ENCODE peak calls at places on chromosomes 1 and 21, in nine cellular contexts. One of them, this sample, is unnamed.

GRCh38 chr1:116878804-116879477 is 30.8 kb upstream of the PTGFRN start:
- DNase-seq in HCT116: peak
- DNase-seq in IMR-90: peak
- DNase-seq in breast epithelium: peak
- DNase-seq in body of pancreas: no peak
- DNase-seq in esophagus muscularis mucosa: no peak
- DNase-seq in uterus: peak
- DNase-seq in heart left ventricle: peak
- DNase-seq in NB4: peak
- DNase-seq in this sample: peak

GRCh38 chr1:153985341-153985912 is 712 bp downstream of the RAB13 start:
- DNase-seq in uterus: peak
- DNase-seq in breast epithelium: no peak
- DNase-seq in IMR-90: peak
- DNase-seq in esophagus muscularis mucosa: no peak
- DNase-seq in body of pancreas: peak
- DNase-seq in heart left ventricle: no peak
- DNase-seq in NB4: peak
- DNase-seq in HCT116: no peak
- DNase-seq in this sample: no peak

GRCh38 chr1:186535388-186536133 is 74.6 kb upstream of the PDC start:
- DNase-seq in body of pancreas: no peak
- DNase-seq in IMR-90: peak
- DNase-seq in uterus: no peak
- DNase-seq in esophagus muscularis mucosa: no peak
- DNase-seq in NB4: no peak
- DNase-seq in heart left ventricle: no peak
- DNase-seq in breast epithelium: no peak
- DNase-seq in HCT116: no peak
- DNase-seq in this sample: no peak

GRCh38 chr1:233299450-233299849 is 3.9 kb upstream of the PCNX2 start:
- DNase-seq in uterus: no peak
- DNase-seq in heart left ventricle: no peak
- DNase-seq in breast epithelium: no peak
- DNase-seq in body of pancreas: no peak
- DNase-seq in HCT116: no peak
- DNase-seq in IMR-90: no peak
- DNase-seq in esophagus muscularis mucosa: no peak
- DNase-seq in NB4: no peak
- DNase-seq in this sample: no peak

GRCh38 chr21:35400233-35400939 is 351.3 kb upstream of the RUNX1 start:
- DNase-seq in heart left ventricle: no peak
- DNase-seq in uterus: no peak
- DNase-seq in esophagus muscularis mucosa: no peak
- DNase-seq in breast epithelium: peak
- DNase-seq in IMR-90: peak
- DNase-seq in body of pancreas: peak
- DNase-seq in NB4: peak
- DNase-seq in HCT116: peak
- DNase-seq in this sample: peak

GRCh38 chr1:8217011-8217711 is 100.8 kb upstream of the SLC45A1 start:
- DNase-seq in HCT116: no peak
- DNase-seq in breast epithelium: no peak
- DNase-seq in heart left ventricle: peak
- DNase-seq in NB4: no peak
- DNase-seq in body of pancreas: peak
- DNase-seq in esophagus muscularis mucosa: no peak
- DNase-seq in uterus: peak
- DNase-seq in IMR-90: no peak
- DNase-seq in this sample: no peak

GRCh38 chr1:225426395-225427248 is 1.2 kb downstream of the LBR start:
- DNase-seq in heart left ventricle: peak
- DNase-seq in esophagus muscularis mucosa: no peak
- DNase-seq in breast epithelium: no peak
- DNase-seq in uterus: no peak
- DNase-seq in IMR-90: peak
- DNase-seq in HCT116: no peak
- DNase-seq in body of pancreas: no peak
- DNase-seq in NB4: peak
- DNase-seq in this sample: no peak

GRCh38 chr1:3730556-3731247 is 21.5 kb upstream of the CCDC27 start:
- DNase-seq in body of pancreas: no peak
- DNase-seq in breast epithelium: no peak
- DNase-seq in esophagus muscularis mucosa: no peak
- DNase-seq in uterus: no peak
- DNase-seq in NB4: no peak
- DNase-seq in heart left ventricle: no peak
- DNase-seq in IMR-90: no peak
- DNase-seq in HCT116: no peak
- DNase-seq in this sample: no peak

GRCh38 chr1:116912846-116913245 is 3.1 kb downstream of the PTGFRN start:
- DNase-seq in esophagus muscularis mucosa: no peak
- DNase-seq in body of pancreas: no peak
- DNase-seq in breast epithelium: no peak
- DNase-seq in heart left ventricle: no peak
- DNase-seq in uterus: no peak
- DNase-seq in IMR-90: no peak
- DNase-seq in NB4: no peak
- DNase-seq in HCT116: no peak
- DNase-seq in this sample: no peak

GRCh38 chr1:17156108-17156507 is 36.9 kb upstream of the PADI2 start:
- DNase-seq in heart left ventricle: no peak
- DNase-seq in breast epithelium: no peak
- DNase-seq in HCT116: no peak
- DNase-seq in NB4: peak
- DNase-seq in uterus: no peak
- DNase-seq in body of pancreas: no peak
- DNase-seq in IMR-90: peak
- DNase-seq in esophagus muscularis mucosa: no peak
- DNase-seq in this sample: no peak

GRCh38 chr1:204730826-204731459 is 45.4 kb upstream of the LRRN2 start:
- DNase-seq in IMR-90: no peak
- DNase-seq in heart left ventricle: no peak
- DNase-seq in uterus: no peak
- DNase-seq in breast epithelium: no peak
- DNase-seq in body of pancreas: no peak
- DNase-seq in NB4: no peak
- DNase-seq in esophagus muscularis mucosa: no peak
- DNase-seq in HCT116: no peak
- DNase-seq in this sample: no peak

GRCh38 chr1:167330601-167331293 is 110.1 kb downstream of the POU2F1 start:
- DNase-seq in IMR-90: no peak
- DNase-seq in body of pancreas: no peak
- DNase-seq in heart left ventricle: no peak
- DNase-seq in HCT116: no peak
- DNase-seq in esophagus muscularis mucosa: no peak
- DNase-seq in uterus: no peak
- DNase-seq in breast epithelium: no peak
- DNase-seq in NB4: peak
- DNase-seq in this sample: no peak
- H3K4me3 ChIP-seq in IMR-90: no peak
- H3K4me3 ChIP-seq in body of pancreas: no peak
- H3K4me3 ChIP-seq in heart left ventricle: no peak
- H3K4me3 ChIP-seq in HCT116: no peak
- H3K4me3 ChIP-seq in esophagus muscularis mucosa: no peak
- H3K4me3 ChIP-seq in uterus: no peak
- H3K4me3 ChIP-seq in breast epithelium: no peak
- H3K4me3 ChIP-seq in NB4: no peak
- H3K4me3 ChIP-seq in this sample: no peak

GRCh38 chr1:92483442-92484170 is 3.1 kb downstream of the GFI1 start:
- DNase-seq in HCT116: no peak
- DNase-seq in uterus: no peak
- DNase-seq in esophagus muscularis mucosa: no peak
- DNase-seq in heart left ventricle: no peak
- DNase-seq in NB4: peak
- DNase-seq in body of pancreas: peak
- DNase-seq in IMR-90: no peak
- DNase-seq in breast epithelium: no peak
- DNase-seq in this sample: no peak
- TF ChIP-seq POLR2A in HCT116: no peak
- TF ChIP-seq POLR2A in uterus: no peak
- TF ChIP-seq POLR2A in esophagus muscularis mucosa: no peak
- TF ChIP-seq POLR2A in heart left ventricle: no peak
- TF ChIP-seq POLR2A in NB4: peak
- TF ChIP-seq POLR2A in body of pancreas: peak
- TF ChIP-seq POLR2A in IMR-90: no peak
- TF ChIP-seq POLR2A in breast epithelium: no peak
- TF ChIP-seq POLR2A in this sample: no peak

DNA sequence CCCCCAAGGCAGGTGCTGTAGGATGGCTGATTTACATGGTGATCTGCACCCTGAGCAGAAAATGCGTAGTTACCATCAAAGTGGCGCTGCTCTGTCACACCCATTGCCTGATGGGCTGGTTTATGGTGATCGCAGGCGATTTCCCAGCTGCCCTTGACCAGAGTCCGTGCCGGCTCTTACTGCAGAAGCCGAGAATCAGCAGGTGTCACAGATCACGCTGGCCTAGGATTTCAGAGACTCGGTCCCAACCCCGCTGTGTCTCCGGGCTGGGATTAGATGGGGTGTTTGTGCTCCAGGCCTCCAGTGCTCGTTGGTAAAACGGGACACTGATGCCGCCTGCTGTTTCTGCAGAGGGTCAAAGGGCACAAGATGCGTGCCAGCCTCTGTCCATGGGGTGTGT is 71.4 kb upstream of the TRAPPC10 start:
- DNase-seq in heart left ventricle: no peak
- DNase-seq in NB4: no peak
- DNase-seq in IMR-90: no peak
- DNase-seq in HCT116: no peak
- DNase-seq in body of pancreas: no peak
- DNase-seq in esophagus muscularis mucosa: no peak
- DNase-seq in breast epithelium: no peak
- DNase-seq in uterus: no peak
- DNase-seq in this sample: no peak
- H3K4me3 ChIP-seq in heart left ventricle: no peak
- H3K4me3 ChIP-seq in NB4: no peak
- H3K4me3 ChIP-seq in IMR-90: no peak
- H3K4me3 ChIP-seq in HCT116: no peak
- H3K4me3 ChIP-seq in body of pancreas: no peak
- H3K4me3 ChIP-seq in esophagus muscularis mucosa: no peak
- H3K4me3 ChIP-seq in breast epithelium: no peak
- H3K4me3 ChIP-seq in uterus: no peak
- H3K4me3 ChIP-seq in this sample: no peak

GRCh38 chr1:112417985-112418607 is 22.1 kb downstream of the CTTNBP2NL start:
- DNase-seq in HCT116: no peak
- DNase-seq in breast epithelium: no peak
- DNase-seq in heart left ventricle: no peak
- DNase-seq in body of pancreas: no peak
- DNase-seq in NB4: no peak
- DNase-seq in IMR-90: no peak
- DNase-seq in uterus: no peak
- DNase-seq in esophagus muscularis mucosa: no peak
- DNase-seq in this sample: no peak
- TF ChIP-seq POLR2A in HCT116: no peak
- TF ChIP-seq POLR2A in breast epithelium: no peak
- TF ChIP-seq POLR2A in heart left ventricle: no peak
- TF ChIP-seq POLR2A in body of pancreas: no peak
- TF ChIP-seq POLR2A in NB4: no peak
- TF ChIP-seq POLR2A in IMR-90: no peak
- TF ChIP-seq POLR2A in uterus: no peak
- TF ChIP-seq POLR2A in esophagus muscularis mucosa: no peak
- TF ChIP-seq POLR2A in this sample: no peak

GRCh38 chr1:218778257-218778656 is 395.4 kb upstream of the LYPLAL1 start:
- DNase-seq in breast epithelium: no peak
- DNase-seq in uterus: no peak
- DNase-seq in IMR-90: peak
- DNase-seq in NB4: no peak
- DNase-seq in esophagus muscularis mucosa: no peak
- DNase-seq in heart left ventricle: no peak
- DNase-seq in body of pancreas: no peak
- DNase-seq in HCT116: no peak
- DNase-seq in this sample: no peak

GRCh38 chr1:218775476-218776170 is 398.1 kb upstream of the LYPLAL1 start:
- DNase-seq in body of pancreas: no peak
- DNase-seq in NB4: no peak
- DNase-seq in IMR-90: no peak
- DNase-seq in breast epithelium: no peak
- DNase-seq in heart left ventricle: no peak
- DNase-seq in esophagus muscularis mucosa: no peak
- DNase-seq in HCT116: no peak
- DNase-seq in uterus: no peak
- DNase-seq in this sample: no peak

GRCh38 chr1:218772575-218772974 is 401.1 kb upstream of the LYPLAL1 start:
- DNase-seq in esophagus muscularis mucosa: no peak
- DNase-seq in breast epithelium: no peak
- DNase-seq in HCT116: no peak
- DNase-seq in uterus: no peak
- DNase-seq in NB4: no peak
- DNase-seq in IMR-90: peak
- DNase-seq in heart left ventricle: no peak
- DNase-seq in body of pancreas: no peak
- DNase-seq in this sample: no peak
- H3K4me3 ChIP-seq in esophagus muscularis mucosa: no peak
- H3K4me3 ChIP-seq in breast epithelium: no peak
- H3K4me3 ChIP-seq in HCT116: no peak
- H3K4me3 ChIP-seq in uterus: no peak
- H3K4me3 ChIP-seq in NB4: no peak
- H3K4me3 ChIP-seq in IMR-90: no peak
- H3K4me3 ChIP-seq in heart left ventricle: no peak
- H3K4me3 ChIP-seq in body of pancreas: no peak
- H3K4me3 ChIP-seq in this sample: no peak

GRCh38 chr1:150156868-150157603 is 7.3 kb downstream of the PLEKHO1 start:
- DNase-seq in esophagus muscularis mucosa: no peak
- DNase-seq in heart left ventricle: no peak
- DNase-seq in uterus: no peak
- DNase-seq in breast epithelium: no peak
- DNase-seq in NB4: no peak
- DNase-seq in HCT116: no peak
- DNase-seq in IMR-90: peak
- DNase-seq in body of pancreas: no peak
- DNase-seq in this sample: no peak
- TF ChIP-seq POLR2A in esophagus muscularis mucosa: no peak
- TF ChIP-seq POLR2A in heart left ventricle: no peak
- TF ChIP-seq POLR2A in uterus: no peak
- TF ChIP-seq POLR2A in breast epithelium: no peak
- TF ChIP-seq POLR2A in NB4: no peak
- TF ChIP-seq POLR2A in HCT116: no peak
- TF ChIP-seq POLR2A in IMR-90: no peak
- TF ChIP-seq POLR2A in body of pancreas: no peak
- TF ChIP-seq POLR2A in this sample: no peak